ENCODE peak calls at places on chromosomes 5 and 9, in five cellular contexts. X is heart right ventricle, U is foreskin fibroblast, P is NB4, O is putamen. D is an unnamed sample.

GRCh38 chr5:142222235-142222880 is 102.5 kb downstream of the SPRY4 start:
- DNase-seq in X (no peak), U (no peak), P (peak), O (no peak), D (no peak)

GRCh38 chr5:170630711-170631141 is 126.9 kb downstream of the KCNIP1 start:
- DNase-seq in X (no peak), U (no peak), P (no peak), O (no peak), D (no peak)

GRCh38 chr5:143212261-143212660 is 191.2 kb downstream of the NR3C1 start:
- DNase-seq in X (no peak), U (no peak), P (no peak), O (no peak), D (no peak)

GRCh38 chr5:112983307-112983811 is 6.8 kb downstream of the DCP2 start:
- DNase-seq in X (no peak), U (no peak), P (no peak), O (no peak), D (no peak)

GRCh38 chr9:136525207-136525606 is 20.6 kb downstream of the NOTCH1 start:
- DNase-seq in X (no peak), U (no peak), P (no peak), O (no peak), D (no peak)

GRCh38 chr5:16826379-16827125 is 109.5 kb downstream of the MYO10 start:
- DNase-seq in X (no peak), U (no peak), P (no peak), O (peak), D (no peak)

GRCh38 chr5:149646564-149646963 is 65.3 kb downstream of the ARHGEF37 start:
- DNase-seq in X (no peak), U (no peak), P (no peak), O (no peak), D (no peak)

GRCh38 chr5:95715799-95716461 is 15.2 kb upstream of the RHOBTB3 start:
- DNase-seq in X (no peak), U (peak), P (no peak), O (no peak), D (no peak)

GRCh38 chr5:39650234-39650816 is 225.5 kb upstream of the DAB2 start:
- DNase-seq in X (no peak), U (peak), P (no peak), O (no peak), D (no peak)

GRCh38 chr5:16427572-16427971 is 38.0 kb downstream of the ZNF622 start:
- DNase-seq in X (no peak), U (no peak), P (no peak), O (no peak), D (no peak)

GRCh38 chr5:135387629-135387960 is 11.4 kb downstream of the MACROH2A1 start:
- DNase-seq in X (no peak), U (no peak), P (peak), O (no peak), D (no peak)

GRCh38 chr9:137195525-137196220 is 4.9 kb downstream of the TPRN start:
- DNase-seq in X (no peak), U (no peak), P (no peak), O (no peak), D (no peak)

GRCh38 chr9:6632516-6633328 is 12.8 kb downstream of the GLDC start:
- DNase-seq in X (no peak), U (no peak), P (no peak), O (no peak), D (no peak)

GRCh38 chr5:170634236-170634990 is 130.6 kb downstream of the KCNIP1 start:
- DNase-seq in X (no peak), U (no peak), P (no peak), O (no peak), D (no peak)

GRCh38 chr5:134063421-134063820 is 51.1 kb upstream of the TCF7 start:
- DNase-seq in X (no peak), U (no peak), P (no peak), O (no peak), D (no peak)

GRCh38 chr9:91193658-91194391 is 167.9 kb downstream of the AUH start:
- DNase-seq in X (peak), U (peak), P (peak), O (peak), D (peak)

GRCh38 chr9:97315550-97315949 is 8.1 kb downstream of the CCDC180 start:
- DNase-seq in X (no peak), U (peak), P (no peak), O (no peak), D (no peak)

GRCh38 chr9:82651474-82651873 is 411.5 kb downstream of the RASEF start:
- DNase-seq in X (no peak), U (no peak), P (no peak), O (no peak), D (no peak)

GRCh38 chr5:43498571-43498970 is 14.9 kb upstream of the TMEM267 start:
- DNase-seq in X (no peak), U (no peak), P (no peak), O (no peak), D (no peak)

GRCh38 chr5:76372320-76373054 is 30.6 kb upstream of the IQGAP2 start:
- DNase-seq in X (no peak), U (peak), P (peak), O (peak), D (no peak)

GRCh38 chr5:4513381-4513780 is 626.7 kb upstream of the ADAMTS16 start:
- DNase-seq in X (no peak), U (no peak), P (no peak), O (no peak), D (no peak)

GRCh38 chr9:13568446-13568845 is 289.0 kb upstream of the MPDZ start:
- DNase-seq in X (no peak), U (peak), P (no peak), O (peak), D (no peak)

GRCh38 chr9:115208503-115208902 is 90.5 kb upstream of the TNC start:
- DNase-seq in X (no peak), U (peak), P (no peak), O (no peak), D (no peak)

GRCh38 chr5:67493676-67494075 is 297.1 kb upstream of the CD180 start:
- DNase-seq in X (peak), U (peak), P (peak), O (peak), D (no peak)

GRCh38 chr9:133148351-133149129 is 15.2 kb downstream of the GBGT1 start:
- DNase-seq in X (peak), U (peak), P (peak), O (no peak), D (peak)

GRCh38 chr5:83368317-83368716 is 103.2 kb upstream of the VCAN start:
- DNase-seq in X (no peak), U (peak), P (peak), O (no peak), D (no peak)

GRCh38 chr5:138639326-138639725 is 64.1 kb upstream of the HSPA9 start:
- DNase-seq in X (no peak), U (no peak), P (no peak), O (no peak), D (no peak)

GRCh38 chr9:99732715-99733114 is 89.0 kb upstream of the NR4A3 start:
- DNase-seq in X (no peak), U (peak), P (peak), O (no peak), D (no peak)

GRCh38 chr5:80668016-80668969 is 13.5 kb upstream of the DHFR start:
- DNase-seq in X (no peak), U (no peak), P (no peak), O (no peak), D (no peak)

D was measured in activated T-helper 2 cell treated with anti-CD3 and anti-CD28 coated beads, Interferon-gamma antibody, Interleukin-2, Interleukin-4, amounts not matched to agents 10 μg/mL and 5 μg/mL and 100 μg/mL, durations not matched to agents 14 hours and 24 hours and 36 hours.